ENCODE peak calls at places on chromosome 3, in six cellular contexts. R is IMR-90, E is GM23338, M is A549, K is esophagus squamous epithelium, U is right atrium auricular region. O is an unnamed sample.
A peak's percentile ranks its signal among the peaks of the same experiment; 100 is the strongest.

GRCh38 chr3:141746962-141747361 is 8.9 kb downstream of the RNF7 start:
- DNase-seq in K (no peak), U (no peak), R (no peak), E (no peak), M (no peak), O (no peak)

GRCh38 chr3:39096775-39097174 is 10.7 kb downstream of the GORASP1 start:
- DNase-seq in K (no peak), U (no peak), E (peak; percentile 11), R (peak; percentile 21), M (no peak), O (peak; percentile 56)

GRCh38 chr3:43098761-43099160 is 7.1 kb downstream of the POMGNT2 start:
- DNase-seq in M (no peak), U (no peak), R (no peak), K (no peak), E (no peak), O (no peak)

GRCh38 chr3:131804565-131805133 is 230.2 kb downstream of the CPNE4 start:
- DNase-seq in R (no peak), K (no peak), M (no peak), E (no peak), U (no peak), O (no peak)

GRCh38 chr3:53579636-53580035 is 85.2 kb downstream of the CACNA1D start:
- DNase-seq in R (no peak), K (no peak), M (no peak), U (no peak), E (no peak), O (no peak)

GRCh38 chr3:180252683-180253082 is 215.9 kb upstream of the PEX5L start:
- DNase-seq in U (no peak), R (no peak), E (no peak), K (no peak), M (no peak), O (no peak)

GRCh38 chr3:172520332-172520831 is 2.8 kb downstream of the TNFSF10 start:
- DNase-seq in M (no peak), U (no peak), E (no peak), K (no peak), R (peak; percentile 95), O (peak; percentile 52)

GRCh38 chr3:114527036-114527644 is 233.3 kb downstream of the TIGIT start:
- DNase-seq in U (no peak), K (no peak), M (peak; percentile 3), E (peak; percentile 60), R (peak; percentile 22), O (peak; percentile 58)

GRCh38 chr3:4826237-4827100 is 152.8 kb upstream of the BHLHE40 start:
- DNase-seq in K (peak; percentile 7), M (peak; percentile 21), U (peak; percentile 93), E (no peak), R (no peak), O (no peak)

GRCh38 chr3:61936344-61936937 is 375.1 kb downstream of the PTPRG start:
- DNase-seq in M (no peak), E (peak; percentile 78), R (peak; percentile 15), K (no peak), U (no peak), O (peak; percentile 59)

GRCh38 chr3:10334461-10334860 is 13.5 kb upstream of the SEC13 start:
- DNase-seq in R (peak; percentile 76), K (no peak), M (peak; percentile 65), E (peak; percentile 60), U (no peak), O (no peak)

GRCh38 chr3:153061938-153062528 is 100.0 kb upstream of the RAP2B start:
- DNase-seq in E (no peak), K (no peak), U (no peak), M (no peak), R (no peak), O (no peak)

GRCh38 chr3:159761826-159762225 is 226.8 kb upstream of the IL12A start:
- DNase-seq in U (no peak), M (no peak), E (no peak), R (no peak), K (no peak), O (no peak)

GRCh38 chr3:27681249-27681748 is 40.8 kb downstream of the EOMES start:
- DNase-seq in U (no peak), E (peak; percentile 91), K (no peak), M (peak; percentile 80), R (peak; percentile 83), O (peak; percentile 92)

GRCh38 chr3:177418787-177419186 is 221.5 kb upstream of the TBL1XR1 start:
- DNase-seq in M (no peak), K (no peak), R (no peak), U (no peak), E (no peak), O (no peak)

GRCh38 chr3:36319683-36320082 is 60.6 kb upstream of the STAC start:
- DNase-seq in K (no peak), E (peak; percentile 51), R (no peak), M (no peak), U (no peak), O (no peak)
- H3K4me3 ChIP-seq in K (no peak overlapping the region), E (no peak overlapping the region), R (no peak overlapping the region), M (no peak overlapping the region), U (no peak overlapping the region), O (no peak overlapping the region)

DNA sequence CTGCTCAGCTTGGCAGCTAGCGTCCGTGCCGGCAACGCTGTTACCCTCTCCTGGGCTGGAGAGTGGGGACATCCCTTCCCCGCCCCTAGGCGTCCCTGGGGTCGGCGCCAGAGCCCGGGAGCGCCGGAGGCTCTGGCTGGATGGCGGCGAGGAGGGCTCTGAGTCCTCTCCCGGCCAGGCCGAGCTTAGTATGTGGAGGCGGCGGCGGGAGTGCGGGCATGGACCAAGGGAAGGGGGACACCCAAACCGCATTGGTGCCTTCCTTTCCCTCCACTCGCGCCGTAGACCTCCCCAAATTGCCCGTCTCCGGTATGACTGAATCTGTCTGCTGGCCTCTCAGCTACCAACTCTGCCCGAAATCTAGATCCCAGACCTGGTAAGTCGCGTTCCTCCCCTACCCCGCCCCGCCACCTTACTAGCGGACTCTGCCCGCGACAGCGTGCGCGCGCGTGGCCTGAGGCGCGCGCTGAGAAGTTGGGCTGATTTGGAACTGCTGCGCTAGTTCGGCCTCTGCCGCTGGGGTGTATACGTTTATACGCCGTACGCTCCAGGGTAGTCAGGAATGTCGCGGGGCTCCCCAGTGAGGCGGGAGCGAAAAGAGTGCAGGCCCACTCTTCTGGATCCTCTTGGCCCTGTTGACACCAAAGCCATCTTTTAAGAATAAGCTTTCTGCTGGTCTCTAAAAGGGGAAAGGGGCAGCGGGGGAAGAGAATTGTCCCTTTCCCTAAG is 12.2 kb downstream of the ZIC1 start:
- DNase-seq in M (no peak), U (no peak), K (no peak), R (no peak), E (peak; percentile 75), O (peak; percentile 90)
- TF ChIP-seq CTCF in M (no peak), U (no peak), K (no peak), R (no peak), E (no peak), O (peak; percentile 36)

GRCh38 chr3:9214599-9214998 is 34.8 kb downstream of the SRGAP3 start:
- DNase-seq in U (no peak), K (no peak), E (no peak), R (peak; percentile 39), M (no peak), O (peak; percentile 79)

GRCh38 chr3:9213019-9213646 is 36.3 kb downstream of the SRGAP3 start:
- DNase-seq in R (no peak), U (no peak), M (no peak), E (no peak), K (no peak), O (no peak)

GRCh38 chr3:9211155-9211950 is 38.1 kb downstream of the SRGAP3 start:
- DNase-seq in R (peak; percentile 31), K (no peak), U (no peak), E (no peak), M (no peak), O (peak; percentile 51)

GRCh38 chr3:9216736-9217135 is 32.7 kb downstream of the SRGAP3 start:
- DNase-seq in U (no peak), K (no peak), E (no peak), M (no peak), R (no peak), O (no peak)

GRCh38 chr3:9214185-9214584 is 35.3 kb downstream of the SRGAP3 start:
- DNase-seq in K (no peak), R (no peak), M (no peak), E (no peak), U (no peak), O (no peak)
- H3K4me3 ChIP-seq in K (no peak overlapping the region), R (no peak overlapping the region), M (no peak overlapping the region), E (no peak overlapping the region), U (no peak overlapping the region), O (no peak overlapping the region)

GRCh38 chr3:46846624-46847542 is 16.4 kb downstream of the MYL3 start:
- DNase-seq in R (no peak), U (peak; percentile 56), M (no peak), K (no peak), E (no peak), O (no peak)

GRCh38 chr3:46849686-46850467 is 13.4 kb downstream of the MYL3 start:
- DNase-seq in M (no peak), K (no peak), R (no peak), E (no peak), U (peak; percentile 58), O (no peak)

GRCh38 chr3:46849098-46849631 is 14.1 kb downstream of the MYL3 start:
- DNase-seq in K (no peak), R (no peak), U (peak; percentile 57), E (no peak), M (no peak), O (no peak)

GRCh38 chr3:46847744-46848143 is 15.5 kb downstream of the MYL3 start:
- DNase-seq in R (no peak), U (peak; percentile 55), M (no peak), K (no peak), E (no peak), O (no peak)

DNA sequence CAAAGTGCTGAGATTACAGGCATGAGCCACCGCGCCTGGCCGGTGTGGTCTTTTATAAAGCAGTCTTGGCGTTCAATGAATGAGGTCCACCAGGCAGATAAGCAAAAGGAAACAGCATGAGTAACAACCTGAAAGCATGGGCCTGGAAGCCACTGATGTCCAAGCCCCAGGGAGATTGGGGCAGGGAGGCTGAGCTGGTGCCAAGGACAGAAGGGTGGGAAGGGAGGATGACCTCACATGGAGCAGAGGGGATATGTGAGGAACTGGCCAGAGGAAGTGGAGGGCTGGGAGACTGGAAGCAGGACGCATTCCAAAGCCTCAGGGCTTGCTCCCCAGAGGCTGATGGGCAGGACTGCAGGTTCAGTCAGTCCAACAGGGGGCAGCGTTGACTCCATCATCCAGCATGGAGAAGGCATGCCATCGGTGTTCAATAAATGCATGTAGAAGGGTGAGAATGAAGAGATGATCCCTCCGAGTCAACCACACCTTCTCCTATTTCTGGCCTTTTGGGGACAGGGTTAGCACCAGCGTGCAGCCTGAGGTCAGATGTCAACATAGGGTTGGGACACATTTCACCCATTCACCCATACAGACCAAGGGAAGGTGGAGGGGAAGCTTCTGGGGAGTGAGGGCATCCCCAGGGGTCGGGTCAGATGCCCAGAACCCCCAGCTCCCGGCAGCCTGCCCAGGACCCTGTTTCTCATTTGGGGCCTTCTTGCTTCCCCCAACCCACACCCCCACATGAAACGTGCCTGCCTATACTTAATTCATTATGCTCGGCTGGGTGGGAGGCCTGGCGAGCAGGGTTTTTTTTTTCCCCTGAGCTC is 14.8 kb downstream of the MYL3 start:
- DNase-seq in M (no peak), U (peak; percentile 79), R (peak; percentile 22), E (peak; percentile 87), K (no peak), O (peak; percentile 48)
- TF ChIP-seq CTCF in M (no peak), U (peak; percentile 39), R (peak; percentile 29), E (peak; percentile 78), K (peak; percentile 27), O (peak; percentile 66)

GRCh38 chr3:15633159-15633558 is 31.6 kb downstream of the BTD start:
- DNase-seq in U (no peak), M (no peak), K (no peak), E (peak; percentile 37), R (no peak), O (no peak)
- H3K4me3 ChIP-seq in U (no peak overlapping the region), M (no peak overlapping the region), K (no peak overlapping the region), E (peak overlapping the region; percentile 25), R (no peak overlapping the region), O (no peak overlapping the region)

O was measured in choroid plexus epithelial cell.